ENCODE peak calls at places on chromosomes 5 and 9, in ten cellular contexts. P, Q, T, Z, K, D, W, I, U and R are unnamed samples. For H3K4me1, the result is how much of the 10 kb centered on the place peaks cover.

GRCh38 chr9:81649475-81649874 is 39.9 kb downstream of the TLE1 start:
- DNase-seq in K (no peak), D (no peak), Z (no peak), Q (no peak), U (no peak), W (no peak), P (no peak), T (no peak), I (no peak), R (no peak)

GRCh38 chr5:149796836-149797235 is 66.7 kb downstream of the PPARGC1B start:
- DNase-seq in U (no peak), K (no peak), I (no peak), Z (no peak), P (no peak), T (no peak), D (no peak), Q (no peak), W (no peak), R (no peak)

GRCh38 chr5:36631161-36631560 is 24.8 kb downstream of the SLC1A3 start:
- DNase-seq in P (no peak), Z (no peak), I (no peak), D (peak), K (no peak), T (no peak), U (no peak), Q (no peak), W (no peak), R (no peak)

GRCh38 chr5:82494942-82495341 is 216.8 kb upstream of the RPS23 start:
- DNase-seq in D (peak), P (no peak), K (no peak), Z (no peak), U (no peak), I (no peak), Q (no peak), T (no peak), W (no peak), R (no peak)

GRCh38 chr9:122453677-122454135 is 24.0 kb downstream of the OR1J1 start:
- DNase-seq in K (no peak), Q (no peak), I (peak), D (no peak), Z (no peak), P (no peak), U (no peak), W (no peak), T (no peak), R (no peak)

GRCh38 chr5:172280937-172281336 is 2.6 kb downstream of the UBTD2 start:
- DNase-seq in Q (no peak), P (no peak), W (no peak), K (no peak), T (no peak), U (no peak), D (no peak), I (peak), Z (no peak), R (no peak)

GRCh38 chr5:17012289-17012688 is 76.2 kb upstream of the MYO10 start:
- DNase-seq in T (no peak), Q (no peak), D (no peak), W (no peak), Z (peak), U (no peak), P (peak), I (peak), K (no peak), R (no peak)

GRCh38 chr9:22740781-22741180 is 294.2 kb downstream of the DMRTA1 start:
- DNase-seq in D (no peak), Z (no peak), Q (no peak), I (no peak), P (no peak), T (no peak), K (no peak), U (no peak), W (no peak), R (no peak)

GRCh38 chr5:175652741-175653663 is 4.9 kb upstream of the HRH2 start:
- DNase-seq in Q (no peak), D (no peak), P (no peak), U (peak), T (no peak), W (no peak), K (no peak), I (no peak), Z (no peak), R (no peak)

GRCh38 chr9:109166771-109167601 is at the start of gene FRRS1L:
- DNase-seq in P (no peak), T (no peak), I (no peak), U (no peak), Z (no peak), Q (no peak), W (peak), K (no peak), D (no peak), R (no peak)

GRCh38 chr5:132221781-132222648 is 5.6 kb downstream of the P4HA2 start:
- DNase-seq in K (no peak), D (no peak), P (no peak), T (peak), W (no peak), I (no peak), Q (no peak), U (no peak), Z (no peak), R (no peak)

GRCh38 chr5:113292535-113292934 is 142.3 kb downstream of the TSSK1B start:
- DNase-seq in T (no peak), K (no peak), P (no peak), W (no peak), Z (no peak), Q (no peak), I (no peak), U (no peak), D (no peak), R (no peak)

GRCh38 chr5:9479361-9479760 is 66.5 kb downstream of the SEMA5A start:
- DNase-seq in T (no peak), I (peak), P (no peak), U (no peak), Z (no peak), W (no peak), K (no peak), D (no peak), Q (no peak), R (no peak)

GRCh38 chr9:107969727-107970126 is 480.2 kb upstream of the KLF4 start:
- DNase-seq in Q (no peak), P (no peak), T (no peak), W (no peak), U (no peak), K (no peak), I (no peak), Z (no peak), D (no peak), R (no peak)

GRCh38 chr5:139745800-139746690 is 49.6 kb upstream of the PSD2 start:
- DNase-seq in W (peak), P (peak), Q (peak), K (no peak), Z (peak), T (peak), I (peak), U (peak), D (peak), R (peak)

GRCh38 chr5:40682431-40683017 is 2.8 kb downstream of the PTGER4 start:
- DNase-seq in Z (no peak), T (no peak), P (no peak), W (no peak), D (no peak), Q (no peak), U (no peak), I (no peak), K (no peak), R (no peak)

GRCh38 chr9:121956808-121957207 is 136.3 kb downstream of the TTLL11 start:
- DNase-seq in K (no peak), U (no peak), I (no peak), Z (no peak), W (peak), P (no peak), D (no peak), Q (no peak), T (no peak), R (no peak)

GRCh38 chr5:164098536-164098935 is 593.1 kb downstream of the MAT2B start:
- DNase-seq in D (no peak), K (no peak), W (no peak), U (no peak), T (no peak), Z (no peak), P (no peak), Q (no peak), I (no peak), R (no peak)

GRCh38 chr5:171415115-171415730 is 4.2 kb upstream of the FGF18 start:
- DNase-seq in D (peak), P (no peak), K (no peak), T (no peak), Z (no peak), Q (no peak), U (no peak), W (peak), I (no peak), R (no peak)

GRCh38 chr5:169251685-169252084 is 49.3 kb downstream of the SLIT3 start:
- DNase-seq in T (no peak), D (no peak), I (no peak), K (no peak), W (no peak), U (no peak), P (no peak), Z (no peak), Q (no peak), R (no peak)

GRCh38 chr9:136057236-136058151 is 37.6 kb downstream of the NACC2 start:
- DNase-seq in Q (no peak), Z (no peak), K (no peak), U (no peak), D (peak), I (no peak), T (no peak), W (peak), P (no peak), R (peak)

GRCh38 chr9:5671711-5672353 is 42.9 kb downstream of the RIC1 start:
- DNase-seq in P (no peak), K (no peak), I (peak), Q (no peak), W (no peak), T (no peak), U (no peak), D (no peak), Z (no peak), R (peak)

DNA sequence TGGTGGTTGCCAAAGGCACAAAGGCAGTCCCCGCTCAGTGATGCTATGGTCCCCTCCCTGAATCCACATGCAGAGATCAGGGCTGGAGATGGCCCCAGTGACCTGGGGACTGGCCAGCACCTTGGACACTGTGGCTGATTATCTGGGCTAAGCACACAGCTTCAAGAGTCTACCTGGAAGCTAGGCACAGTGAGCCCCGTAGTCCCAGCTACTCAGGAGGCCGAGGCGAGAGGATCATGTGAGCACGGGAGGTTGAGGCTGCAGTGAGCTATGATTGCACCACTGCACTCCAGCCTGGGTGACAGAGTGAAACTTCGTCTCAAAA is 8.3 kb upstream of the SCGB3A1 start:
- DNase-seq in Q (no peak), Z (no peak), W (no peak), D (no peak), K (no peak), P (no peak), U (no peak), T (no peak), I (no peak), R (no peak)
- H3K4me3 ChIP-seq in Q (no peak), Z (no peak), W (no peak), D (no peak), K (no peak), P (no peak), U (no peak), T (no peak), I (no peak), R (no peak)

GRCh38 chr5:173452506-173452905 is 124.3 kb upstream of the STC2 start:
- DNase-seq in K (no peak), I (no peak), Q (no peak), U (no peak), P (no peak), Z (no peak), W (no peak), D (no peak), T (no peak), R (no peak)
- H3K4me1 ChIP-seq in K (under half), I (under half), Q (under half), U (under half), P (half or more), Z (under half), W (under half), D (under half), T (under half), R (under half)

GRCh38 chr9:98081477-98082219 is 25.1 kb downstream of the NANS start:
- DNase-seq in U (no peak), T (no peak), P (peak), Q (peak), K (no peak), D (no peak), I (peak), Z (peak), W (peak), R (no peak)
- H3K4me3 ChIP-seq in U (no peak), T (no peak), P (no peak), Q (no peak), K (no peak), D (no peak), I (no peak), Z (no peak), W (no peak), R (no peak)

DNA sequence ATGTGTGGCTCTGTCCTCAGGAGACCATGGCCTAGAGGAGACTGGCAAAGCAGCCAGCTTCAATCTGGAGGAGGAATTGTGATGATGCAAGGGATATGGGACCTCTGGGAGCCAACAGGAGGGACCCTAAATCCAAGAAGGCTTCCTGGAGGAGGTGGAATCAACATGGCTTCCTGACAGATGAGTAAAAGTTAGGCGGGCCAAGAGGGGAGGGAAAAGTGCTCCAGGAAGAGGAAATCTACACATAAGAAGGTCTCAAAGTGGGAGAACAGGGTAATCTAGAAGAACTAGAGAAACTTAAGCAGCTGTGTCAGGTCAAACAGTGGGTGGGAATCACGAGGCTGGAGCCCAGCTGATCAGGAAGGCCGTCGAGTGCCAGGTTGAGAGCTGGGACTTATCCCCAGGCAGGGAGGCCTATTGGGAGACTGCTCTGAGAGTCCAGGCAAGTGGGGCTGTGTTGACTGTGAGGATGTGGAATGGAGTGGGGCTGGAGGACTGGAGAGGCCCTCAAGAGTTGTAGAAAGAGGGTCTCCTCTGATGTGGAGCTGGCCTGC is 119.1 kb downstream of the C9orf50 start:
- DNase-seq in T (peak), P (no peak), D (no peak), U (no peak), I (no peak), W (peak), Z (no peak), K (no peak), Q (no peak), R (no peak)
- H3K4me1 ChIP-seq in T (under half), P (under half), D (under half), U (under half), I (under half), W (under half), Z (half or more), K (under half), Q (half or more), R (under half)

DNA sequence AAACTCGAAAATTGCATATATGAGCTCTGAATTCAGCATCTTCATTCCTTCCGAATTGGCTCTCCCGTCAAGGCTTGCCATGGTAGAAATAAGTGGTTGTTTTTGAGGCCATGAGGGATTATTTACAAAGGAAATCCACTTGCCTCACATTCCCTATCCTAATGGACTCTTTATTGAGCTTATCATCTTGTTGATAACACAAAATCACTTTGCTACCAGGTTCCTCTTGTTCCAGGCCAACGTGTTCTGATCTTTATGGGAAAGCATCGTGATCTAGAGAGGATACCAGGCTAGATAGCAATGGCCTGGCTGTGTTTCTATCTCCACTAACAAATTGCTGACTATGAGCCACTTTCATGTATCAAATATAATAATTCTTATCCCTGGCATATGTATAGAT is 811.7 kb downstream of the TLR4 start:
- DNase-seq in I (no peak), T (no peak), Z (no peak), U (no peak), D (no peak), W (no peak), Q (no peak), P (no peak), K (no peak), R (no peak)
- H3K4me3 ChIP-seq in I (no peak), T (no peak), Z (no peak), U (no peak), D (no peak), W (no peak), Q (no peak), P (no peak), K (no peak), R (no peak)

DNA sequence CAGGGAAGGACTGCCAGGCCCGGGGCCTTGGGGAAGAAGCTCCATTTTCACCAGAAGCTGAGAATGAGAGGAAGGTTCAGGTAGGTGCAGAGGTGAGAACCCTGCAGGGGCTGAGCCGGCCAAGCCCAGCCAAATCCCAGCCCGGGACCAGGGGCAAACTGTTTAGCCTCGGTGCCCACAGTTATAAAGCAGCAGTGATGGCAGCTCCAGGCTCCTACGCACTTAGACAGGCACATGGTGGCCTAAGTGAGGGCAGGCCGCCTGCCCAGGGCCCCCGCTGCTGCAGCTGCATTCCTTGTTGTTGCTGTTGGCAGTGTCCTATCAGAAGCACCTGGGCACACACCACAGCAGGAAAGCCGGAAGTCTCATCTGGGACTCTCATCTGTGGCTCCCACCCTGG is 159.9 kb upstream of the FOXD4L5 start:
- DNase-seq in W (no peak), I (no peak), Q (no peak), D (no peak), P (no peak), U (no peak), T (no peak), Z (no peak), K (no peak), R (no peak)
- H3K4me1 ChIP-seq in W (under half), I (under half), Q (under half), D (under half), P (under half), U (under half), T (under half), Z (under half), K (under half), R (under half)

GRCh38 chr5:143154495-143155375 is 248.8 kb downstream of the NR3C1 start:
- DNase-seq in P (peak), T (no peak), U (no peak), Z (no peak), W (no peak), I (peak), K (no peak), Q (no peak), D (no peak), R (no peak)

GRCh38 chr5:143152445-143152844 is 251.0 kb downstream of the NR3C1 start:
- DNase-seq in Z (no peak), W (no peak), Q (no peak), T (no peak), P (no peak), U (no peak), I (no peak), K (no peak), D (no peak), R (no peak)

GRCh38 chr5:143155445-143155844 is 248.0 kb downstream of the NR3C1 start:
- DNase-seq in D (no peak), Q (no peak), W (no peak), K (no peak), T (no peak), Z (no peak), U (no peak), P (no peak), I (no peak), R (no peak)

GRCh38 chr5:143151056-143151455 is 252.4 kb downstream of the NR3C1 start:
- DNase-seq in W (no peak), Q (no peak), P (no peak), T (no peak), Z (no peak), I (no peak), U (no peak), K (no peak), D (no peak), R (no peak)

GRCh38 chr5:143153332-143154119 is 250.0 kb downstream of the NR3C1 start:
- DNase-seq in K (no peak), Q (peak), W (peak), D (no peak), P (no peak), U (no peak), I (no peak), Z (no peak), T (no peak), R (no peak)
- H3K4me3 ChIP-seq in K (no peak), Q (no peak), W (no peak), D (no peak), P (no peak), U (no peak), I (no peak), Z (no peak), T (no peak), R (no peak)

GRCh38 chr9:126658964-126659555 is 45.3 kb downstream of the LMX1B start:
- DNase-seq in K (no peak), Q (no peak), P (peak), U (no peak), D (no peak), W (no peak), Z (no peak), I (no peak), T (no peak), R (no peak)

GRCh38 chr9:126658201-126658600 is 44.5 kb downstream of the LMX1B start:
- DNase-seq in I (no peak), W (no peak), T (no peak), Z (no peak), K (no peak), U (no peak), D (no peak), P (peak), Q (no peak), R (no peak)

GRCh38 chr9:126663661-126664072 is 49.9 kb downstream of the LMX1B start:
- DNase-seq in U (no peak), I (no peak), P (no peak), K (no peak), W (no peak), Q (peak), T (no peak), Z (no peak), D (no peak), R (no peak)

GRCh38 chr9:126661521-126662251 is 48.0 kb downstream of the LMX1B start:
- DNase-seq in Z (peak), I (peak), U (no peak), K (no peak), Q (no peak), W (no peak), T (peak), D (no peak), P (peak), R (peak)

DNA sequence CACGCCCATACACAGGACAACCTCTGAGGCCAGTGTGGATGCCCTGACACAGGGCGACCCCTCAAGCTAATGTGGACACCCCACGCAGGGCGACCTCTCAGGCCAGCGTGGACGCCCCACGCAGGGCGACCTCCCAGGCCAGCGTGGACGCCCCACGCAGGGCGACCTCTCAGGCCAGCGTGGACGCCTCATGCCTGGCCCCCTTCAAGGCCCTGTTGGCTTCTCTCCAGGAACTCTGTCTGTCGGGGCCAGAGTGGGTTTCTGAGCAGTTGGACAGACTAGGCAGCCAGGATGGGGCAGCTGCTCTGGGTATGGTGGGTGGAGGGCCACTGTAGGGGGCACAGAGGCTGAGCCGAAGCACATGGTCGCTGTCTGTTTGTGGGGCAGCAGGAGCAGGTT is 47.4 kb downstream of the LMX1B start:
- DNase-seq in D (no peak), P (peak), U (no peak), K (no peak), Z (no peak), T (no peak), I (no peak), Q (no peak), W (no peak), R (no peak)
- H3K4me1 ChIP-seq in D (under half), P (under half), U (under half), K (under half), Z (under half), T (under half), I (under half), Q (under half), W (under half), R (under half)